ENCODE peak calls at places on chromosomes 7 and 10, in five cellular contexts. Q is activated naive CD4-positive, alpha-beta T cell; S is mucosa of descending colon; Y is NCI-H748 treated with DMSO at 0.1 percent for 48 hours; B is progenitor cell of endocrine pancreas. C is an unnamed sample.

GRCh38 chr7:44415047-44415446 is 75.4 kb downstream of the NUDCD3 start:
- DNase-seq in Q (no peak), S (no peak), Y (no peak), B (no peak), C (no peak)

GRCh38 chr7:27046854-27047549 is 48.8 kb downstream of the HOXA1 start:
- DNase-seq in Q (no peak), S (no peak), Y (no peak), B (no peak), C (peak; percentile 49)

GRCh38 chr7:64888561-64888900 is 14.5 kb upstream of the ZNF273 start:
- DNase-seq in Q (no peak), S (peak; percentile 51), Y (no peak), B (no peak), C (no peak)

GRCh38 chr7:76060842-76061241 is 12.9 kb downstream of the MDH2 start:
- DNase-seq in Q (no peak), S (no peak), Y (no peak), B (no peak), C (no peak)

GRCh38 chr10:97127507-97127906 is 58.3 kb downstream of the SLIT1 start:
- DNase-seq in Q (no peak), S (no peak), Y (no peak), B (no peak), C (no peak)

GRCh38 chr10:116683821-116684220 is 58.5 kb downstream of the HSPA12A start:
- DNase-seq in Q (no peak), S (no peak), Y (no peak), B (no peak), C (no peak)

GRCh38 chr10:61836888-61837747 is 64.4 kb upstream of the ARID5B start:
- DNase-seq in Q (no peak), S (no peak), Y (peak; percentile 39), B (no peak), C (no peak)

GRCh38 chr10:62554632-62555199 is 180.5 kb downstream of the ZNF365 start:
- DNase-seq in Q (no peak), S (no peak), Y (peak; percentile 5), B (no peak), C (peak; percentile 38)

GRCh38 chr7:96045919-96046318 is 273.6 kb downstream of the DYNC1I1 start:
- DNase-seq in Q (no peak), S (no peak), Y (peak; percentile 58), B (no peak), C (no peak)